ENCODE peak calls at places on chromosomes 2 and 18, in four cellular contexts. One of them, this sample, is unnamed.

GRCh38 chr18:51643483-51643882 is 446.0 kb upstream of the MEX3C start:
- DNase-seq in A549: no peak
- DNase-seq in K562: no peak
- DNase-seq in HepG2: no peak
- DNase-seq in this sample: no peak

GRCh38 chr2:3827673-3828575 is 124.5 kb downstream of the DCDC2C start:
- DNase-seq in A549: peak
- DNase-seq in K562: peak
- DNase-seq in HepG2: no peak
- DNase-seq in this sample: no peak

GRCh38 chr2:64467463-64467843 is 13.5 kb downstream of the LGALSL start:
- DNase-seq in A549: no peak
- DNase-seq in K562: no peak
- DNase-seq in HepG2: no peak
- DNase-seq in this sample: no peak

GRCh38 chr2:229765721-229766120 is 51.4 kb upstream of the DNER start:
- DNase-seq in A549: no peak
- DNase-seq in K562: no peak
- DNase-seq in HepG2: no peak
- DNase-seq in this sample: no peak

GRCh38 chr18:23220355-23220754 is 85.1 kb downstream of the CABLES1 start:
- DNase-seq in A549: no peak
- DNase-seq in K562: no peak
- DNase-seq in HepG2: no peak
- DNase-seq in this sample: no peak

GRCh38 chr18:62670573-62670972 is 44.8 kb upstream of the PHLPP1 start:
- DNase-seq in A549: no peak
- DNase-seq in K562: no peak
- DNase-seq in HepG2: no peak
- DNase-seq in this sample: no peak

GRCh38 chr2:120914839-120915521 is 179.3 kb downstream of the GLI2 start:
- DNase-seq in A549: peak
- DNase-seq in K562: peak
- DNase-seq in HepG2: peak
- DNase-seq in this sample: no peak

GRCh38 chr2:66850406-66850805 is 415.5 kb downstream of the MEIS1 start:
- DNase-seq in A549: no peak
- DNase-seq in K562: no peak
- DNase-seq in HepG2: no peak
- DNase-seq in this sample: no peak

GRCh38 chr2:46198164-46198883 is 98.9 kb upstream of the EPAS1 start:
- DNase-seq in A549: no peak
- DNase-seq in K562: no peak
- DNase-seq in HepG2: no peak
- DNase-seq in this sample: no peak

GRCh38 chr18:75474332-75474731 is 46.8 kb upstream of the SMIM21 start:
- DNase-seq in A549: no peak
- DNase-seq in K562: no peak
- DNase-seq in HepG2: no peak
- DNase-seq in this sample: no peak

GRCh38 chr2:184357033-184357432 is 241.3 kb upstream of the ZNF804A start:
- DNase-seq in A549: no peak
- DNase-seq in K562: no peak
- DNase-seq in HepG2: no peak
- DNase-seq in this sample: no peak

GRCh38 chr2:20539776-20540586 is 93.1 kb downstream of the RHOB start:
- DNase-seq in A549: no peak
- DNase-seq in K562: peak
- DNase-seq in HepG2: no peak
- DNase-seq in this sample: no peak

GRCh38 chr2:43105586-43106562 is 120.5 kb downstream of the ZFP36L2 start:
- DNase-seq in A549: peak
- DNase-seq in K562: peak
- DNase-seq in HepG2: peak
- DNase-seq in this sample: peak

GRCh38 chr2:64880193-64880951 is 108.8 kb upstream of the SLC1A4 start:
- DNase-seq in A549: no peak
- DNase-seq in K562: no peak
- DNase-seq in HepG2: no peak
- DNase-seq in this sample: no peak

GRCh38 chr2:35343135-35343534 is 1012.4 kb upstream of the CRIM1 start:
- DNase-seq in A549: peak
- DNase-seq in K562: peak
- DNase-seq in HepG2: no peak
- DNase-seq in this sample: no peak
- TF ChIP-seq CHD4 in A549: no peak
- TF ChIP-seq CHD4 in K562: no peak
- TF ChIP-seq CHD4 in HepG2: no peak
- TF ChIP-seq CHD4 in this sample: no peak

GRCh38 chr2:150997702-150998480 is 263.8 kb downstream of the RBM43 start:
- DNase-seq in A549: no peak
- DNase-seq in K562: no peak
- DNase-seq in HepG2: no peak
- DNase-seq in this sample: no peak
- TF ChIP-seq CHD4 in A549: no peak
- TF ChIP-seq CHD4 in K562: no peak
- TF ChIP-seq CHD4 in HepG2: no peak
- TF ChIP-seq CHD4 in this sample: no peak

GRCh38 chr2:144078802-144079386 is 441.0 kb downstream of the ZEB2 start:
- DNase-seq in A549: no peak
- DNase-seq in K562: no peak
- DNase-seq in HepG2: no peak
- DNase-seq in this sample: no peak
- TF ChIP-seq CHD4 in A549: no peak
- TF ChIP-seq CHD4 in K562: no peak
- TF ChIP-seq CHD4 in HepG2: no peak
- TF ChIP-seq CHD4 in this sample: no peak

GRCh38 chr2:248724-249123 is 15.1 kb downstream of the SH3YL1 start:
- DNase-seq in A549: no peak
- DNase-seq in K562: no peak
- DNase-seq in HepG2: no peak
- DNase-seq in this sample: no peak

GRCh38 chr2:244547-244946 is 19.3 kb downstream of the SH3YL1 start:
- DNase-seq in A549: no peak
- DNase-seq in K562: no peak
- DNase-seq in HepG2: no peak
- DNase-seq in this sample: no peak

GRCh38 chr2:249538-250042 is 14.2 kb downstream of the SH3YL1 start:
- DNase-seq in A549: no peak
- DNase-seq in K562: no peak
- DNase-seq in HepG2: peak
- DNase-seq in this sample: no peak

DNA sequence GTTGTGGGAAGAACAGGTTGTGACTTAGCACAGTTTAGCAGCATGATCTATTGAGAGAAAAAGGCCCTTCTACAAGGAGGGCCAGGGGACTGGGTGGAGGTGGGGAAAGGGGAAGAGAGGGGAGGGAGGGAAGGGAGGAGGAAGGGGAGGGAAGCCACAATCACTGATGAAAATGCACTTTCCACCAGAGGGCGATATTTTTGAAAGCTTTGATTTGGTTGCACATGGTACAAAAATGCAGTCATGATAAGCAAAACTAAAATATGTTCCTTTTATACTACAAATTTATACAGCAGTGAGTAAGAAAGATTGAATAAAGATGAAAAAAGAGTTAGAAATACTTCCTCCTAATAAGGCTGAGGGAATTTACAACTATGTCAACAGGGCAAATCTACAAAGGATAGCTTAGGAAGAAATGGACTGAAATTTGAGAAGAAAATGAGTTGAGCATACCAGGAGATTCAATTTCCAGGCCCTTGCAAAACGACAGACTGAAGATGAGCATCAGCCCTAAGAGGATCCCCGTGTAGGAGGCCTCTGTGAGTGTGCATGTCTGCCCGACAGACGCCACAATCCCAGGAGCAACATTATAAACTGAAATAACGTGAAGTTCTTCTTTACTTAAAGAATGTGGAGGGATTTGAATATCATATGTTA is 17.2 kb downstream of the SH3YL1 start:
- DNase-seq in A549: peak
- DNase-seq in K562: peak
- DNase-seq in HepG2: peak
- DNase-seq in this sample: no peak
- TF ChIP-seq CHD4 in A549: no peak
- TF ChIP-seq CHD4 in K562: no peak
- TF ChIP-seq CHD4 in HepG2: no peak
- TF ChIP-seq CHD4 in this sample: no peak

GRCh38 chr2:62150597-62151305 is 45.2 kb upstream of the B3GNT2 start:
- DNase-seq in A549: no peak
- DNase-seq in K562: no peak
- DNase-seq in HepG2: no peak
- DNase-seq in this sample: no peak

GRCh38 chr2:62147610-62148301 is 48.2 kb upstream of the B3GNT2 start:
- DNase-seq in A549: peak
- DNase-seq in K562: no peak
- DNase-seq in HepG2: no peak
- DNase-seq in this sample: no peak

GRCh38 chr2:62152000-62152399 is 43.9 kb upstream of the B3GNT2 start:
- DNase-seq in A549: peak
- DNase-seq in K562: no peak
- DNase-seq in HepG2: no peak
- DNase-seq in this sample: no peak

GRCh38 chr2:62151306-62151638 is 44.6 kb upstream of the B3GNT2 start:
- DNase-seq in A549: no peak
- DNase-seq in K562: no peak
- DNase-seq in HepG2: no peak
- DNase-seq in this sample: no peak

DNA sequence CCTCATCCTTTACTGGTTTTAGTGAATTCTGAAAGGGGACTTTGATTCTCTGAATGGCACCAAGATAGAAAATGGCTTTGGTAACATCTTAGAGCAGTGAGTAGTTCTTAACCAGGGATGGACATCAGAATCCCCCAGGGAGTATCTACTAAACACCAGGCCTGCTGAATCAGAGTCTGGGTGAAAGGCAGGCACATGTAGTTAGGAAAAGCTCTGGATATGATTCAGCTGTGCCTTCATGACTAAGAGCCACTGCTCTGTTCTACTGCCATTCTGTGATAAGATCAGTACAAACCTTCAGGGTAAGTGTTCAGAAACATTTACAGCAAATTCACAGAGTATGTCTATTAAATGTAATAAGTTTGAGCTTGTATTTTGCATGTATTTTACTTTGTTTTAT is 46.2 kb upstream of the B3GNT2 start:
- DNase-seq in A549: peak
- DNase-seq in K562: peak
- DNase-seq in HepG2: no peak
- DNase-seq in this sample: no peak
- TF ChIP-seq CHD4 in A549: no peak
- TF ChIP-seq CHD4 in K562: no peak
- TF ChIP-seq CHD4 in HepG2: no peak
- TF ChIP-seq CHD4 in this sample: no peak

GRCh38 chr2:190713476-190713875 is 64.6 kb downstream of the NAB1 start:
- DNase-seq in A549: no peak
- DNase-seq in K562: no peak
- DNase-seq in HepG2: no peak
- DNase-seq in this sample: no peak

GRCh38 chr2:190716176-190716807 is 67.4 kb downstream of the NAB1 start:
- DNase-seq in A549: no peak
- DNase-seq in K562: no peak
- DNase-seq in HepG2: no peak
- DNase-seq in this sample: no peak

GRCh38 chr2:190717764-190718651 is 69.1 kb downstream of the NAB1 start:
- DNase-seq in A549: no peak
- DNase-seq in K562: no peak
- DNase-seq in HepG2: no peak
- DNase-seq in this sample: no peak

GRCh38 chr2:190717306-190717705 is 68.4 kb downstream of the NAB1 start:
- DNase-seq in A549: no peak
- DNase-seq in K562: no peak
- DNase-seq in HepG2: no peak
- DNase-seq in this sample: no peak

GRCh38 chr2:190714958-190715357 is 66.1 kb downstream of the NAB1 start:
- DNase-seq in A549: no peak
- DNase-seq in K562: no peak
- DNase-seq in HepG2: no peak
- DNase-seq in this sample: no peak
- TF ChIP-seq CHD4 in A549: no peak
- TF ChIP-seq CHD4 in K562: no peak
- TF ChIP-seq CHD4 in HepG2: no peak
- TF ChIP-seq CHD4 in this sample: no peak

DNA sequence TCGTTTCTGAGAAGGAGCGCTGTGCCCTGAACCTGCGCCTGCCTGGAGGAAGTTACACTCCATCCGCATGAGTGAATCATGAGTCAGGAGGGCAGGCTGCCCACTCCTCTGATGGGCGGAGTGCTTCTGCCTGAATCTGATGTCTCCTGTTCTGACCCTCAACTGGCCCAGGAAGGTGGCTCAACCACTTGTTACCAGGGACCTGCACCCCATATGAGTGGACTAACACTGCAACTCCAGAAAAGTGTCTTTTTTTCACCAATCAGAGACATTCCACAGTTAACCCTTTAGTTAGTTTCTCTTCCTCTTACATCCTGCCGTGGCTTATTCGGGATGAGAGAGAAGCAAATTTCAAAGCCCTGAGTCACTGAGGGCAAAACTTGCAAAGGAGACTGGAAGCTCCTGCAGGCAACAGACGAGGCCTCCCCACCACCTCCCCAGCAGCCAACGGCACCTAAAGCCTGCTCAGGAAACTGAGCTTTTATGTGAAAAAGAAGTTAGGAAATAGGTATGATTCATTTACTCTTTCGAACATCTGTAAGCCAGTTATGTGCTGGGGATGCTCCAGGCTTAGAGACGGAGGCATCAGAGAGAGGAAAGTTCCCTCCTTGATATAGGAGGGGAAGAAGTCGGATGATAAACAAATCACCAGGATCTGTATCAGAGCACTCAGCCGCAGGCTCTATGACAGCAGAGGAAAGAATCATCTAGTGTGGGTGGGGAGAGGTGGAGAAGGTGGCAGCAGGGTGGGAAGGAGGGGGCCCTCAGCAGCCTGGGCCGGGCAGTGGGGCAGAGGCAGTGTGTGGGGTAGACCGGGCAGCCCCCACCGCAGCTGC is 31.0 kb downstream of the MBP start:
- DNase-seq in A549: peak
- DNase-seq in K562: no peak
- DNase-seq in HepG2: no peak
- DNase-seq in this sample: peak
- TF ChIP-seq CHD4 in A549: no peak
- TF ChIP-seq CHD4 in K562: no peak
- TF ChIP-seq CHD4 in HepG2: no peak
- TF ChIP-seq CHD4 in this sample: no peak

GRCh38 chr2:48860391-48860790 is 104.9 kb upstream of the LHCGR start:
- DNase-seq in A549: no peak
- DNase-seq in K562: no peak
- DNase-seq in HepG2: no peak
- DNase-seq in this sample: no peak
- TF ChIP-seq CHD4 in A549: no peak
- TF ChIP-seq CHD4 in K562: no peak
- TF ChIP-seq CHD4 in HepG2: no peak
- TF ChIP-seq CHD4 in this sample: no peak

GRCh38 chr2:15177103-15177502 is 384.0 kb downstream of the NBAS start:
- DNase-seq in A549: no peak
- DNase-seq in K562: no peak
- DNase-seq in HepG2: no peak
- DNase-seq in this sample: peak
- TF ChIP-seq CHD4 in A549: no peak
- TF ChIP-seq CHD4 in K562: no peak
- TF ChIP-seq CHD4 in HepG2: no peak
- TF ChIP-seq CHD4 in this sample: no peak

GRCh38 chr2:177239934-177240600 is 24.5 kb downstream of the NFE2L2 start:
- DNase-seq in A549: peak
- DNase-seq in K562: no peak
- DNase-seq in HepG2: no peak
- DNase-seq in this sample: peak
- TF ChIP-seq CHD4 in A549: no peak
- TF ChIP-seq CHD4 in K562: no peak
- TF ChIP-seq CHD4 in HepG2: no peak
- TF ChIP-seq CHD4 in this sample: no peak

This sample was measured in GM12878.